ENCODE peak calls at places on chromosomes 2 and 18, in five cellular contexts. W, E, X, J and S are unnamed samples.

GRCh38 chr2:134522856-134523460 is 195.8 kb downstream of the TMEM163 start:
- DNase-seq in W (no peak), E (no peak), X (no peak), J (no peak), S (no peak)

GRCh38 chr2:73981081-73981968 is 3.4 kb upstream of the TET3 start:
- DNase-seq in W (peak), E (no peak), X (peak), J (no peak), S (peak)

GRCh38 chr18:26086959-26087358 is 3.5 kb downstream of the SS18 start:
- DNase-seq in W (no peak), E (no peak), X (no peak), J (no peak), S (no peak)

GRCh38 chr18:21741511-21742322 is 1.1 kb downstream of the MIB1 start:
- DNase-seq in W (peak), E (peak), X (no peak), J (no peak), S (no peak)

GRCh38 chr2:71538241-71538640 is 84.9 kb downstream of the DYSF start:
- DNase-seq in W (no peak), E (no peak), X (no peak), J (no peak), S (no peak)

GRCh38 chr2:1486670-1487069 is 73.4 kb downstream of the TPO start:
- DNase-seq in W (peak), E (no peak), X (no peak), J (no peak), S (no peak)

GRCh38 chr18:78085241-78086185 is 835.9 kb downstream of the GALR1 start:
- DNase-seq in W (no peak), E (no peak), X (no peak), J (no peak), S (no peak)

GRCh38 chr2:238277695-238278094 is 10.7 kb downstream of the PER2 start:
- DNase-seq in W (no peak), E (no peak), X (no peak), J (no peak), S (no peak)

GRCh38 chr2:35410431-35411061 is 945.0 kb upstream of the CRIM1 start:
- DNase-seq in W (peak), E (peak), X (peak), J (no peak), S (peak)

GRCh38 chr2:29530281-29530680 is 391.1 kb downstream of the ALK start:
- DNase-seq in W (no peak), E (peak), X (no peak), J (no peak), S (no peak)

GRCh38 chr18:11121426-11121825 is 27.9 kb downstream of the PIEZO2 start:
- DNase-seq in W (no peak), E (peak), X (no peak), J (no peak), S (peak)

GRCh38 chr2:241559489-241560180 is 1.1 kb downstream of the BOK start:
- DNase-seq in W (no peak), E (peak), X (no peak), J (no peak), S (peak)

GRCh38 chr2:23298551-23298950 is 86.4 kb upstream of the KLHL29 start:
- DNase-seq in W (no peak), E (no peak), X (no peak), J (no peak), S (no peak)

GRCh38 chr18:78913830-78914585 is 65.6 kb upstream of the SALL3 start:
- DNase-seq in W (peak), E (no peak), X (no peak), J (no peak), S (no peak)

GRCh38 chr2:6929196-6929874 is 12.1 kb downstream of the RNF144A start:
- DNase-seq in W (peak), E (peak), X (no peak), J (no peak), S (no peak)

GRCh38 chr2:36352024-36352398 is 3.6 kb upstream of the CRIM1 start:
- DNase-seq in W (no peak), E (peak), X (no peak), J (no peak), S (peak)

GRCh38 chr18:39173022-39173421 is 1607.4 kb upstream of the CELF4 start:
- DNase-seq in W (no peak), E (peak), X (no peak), J (no peak), S (peak)

GRCh38 chr2:8886876-8887275 is 49.5 kb upstream of the KIDINS220 start:
- DNase-seq in W (no peak), E (peak), X (no peak), J (no peak), S (no peak)

GRCh38 chr2:221203846-221204245 is 368.3 kb downstream of the EPHA4 start:
- DNase-seq in W (no peak), E (no peak), X (no peak), J (no peak), S (no peak)